ENCODE peak calls at places on chromosomes 16 and 17, in nine cellular contexts. V is kidney, C is PC-3, Y is activated T-cell treated with anti-CD3 and anti-CD28 coated beads for 1 hour, R is smooth muscle cell of the brain vasculature, N is GM04503, E is AG08395, S is progenitor cell of endocrine pancreas, D is HEK293T. G is an unnamed sample.

GRCh38 chr16:3484328-3485096 is 10.8 kb downstream of the C16orf90 start:
- DNase-seq in V (peak; percentile 58), C (no peak), Y (no peak), R (no peak), N (no peak), E (no peak), S (no peak), D (no peak), G (no peak)

GRCh38 chr17:81870155-81870977 is 771 bp downstream of the ARHGDIA start:
- DNase-seq in V (no peak), C (peak; percentile 38), Y (no peak), R (no peak), N (no peak), E (no peak), S (no peak), D (no peak), G (peak; percentile 67)

GRCh38 chr16:15770512-15770911 is 86.3 kb downstream of the MYH11 start:
- DNase-seq in V (no peak), C (no peak), Y (no peak), R (no peak), N (no peak), E (peak; percentile 69), S (no peak), D (no peak), G (peak; percentile 74)

GRCh38 chr16:27781195-27781524 is 231.2 kb downstream of the KATNIP start:
- DNase-seq in V (no peak), C (no peak), Y (no peak), R (no peak), N (no peak), E (peak; percentile 39), S (no peak), D (no peak), G (peak; percentile 57)

GRCh38 chr17:45265823-45266222 is 3.9 kb upstream of the SPATA32 start:
- DNase-seq in V (no peak), C (peak; percentile 61), Y (no peak), R (no peak), N (peak; percentile 89), E (peak; percentile 94), S (no peak), D (no peak), G (peak; percentile 86)

GRCh38 chr17:42055003-42055402 is 4.6 kb upstream of the C17orf113 start:
- DNase-seq in V (no peak), C (no peak), Y (no peak), R (no peak), N (no peak), E (no peak), S (no peak), D (no peak), G (no peak)

GRCh38 chr17:6254036-6254435 is 180.9 kb downstream of the AIPL1 start:
- DNase-seq in V (no peak), C (peak; percentile 67), Y (no peak), R (no peak), N (no peak), E (no peak), S (no peak), D (no peak), G (no peak)

GRCh38 chr16:51762081-51762995 is 611.3 kb upstream of the SALL1 start:
- DNase-seq in V (peak; percentile 91), C (peak; percentile 63), Y (peak; percentile 2), R (peak; percentile 53), N (peak; percentile 13), E (peak; percentile 79), S (peak; percentile 75), D (peak; percentile 77), G (peak; percentile 91)

GRCh38 chr17:72715906-72716572 is 376.4 kb downstream of the SLC39A11 start:
- DNase-seq in V (no peak), C (peak; percentile 99), Y (no peak), R (peak; percentile 68), N (peak; percentile 92), E (peak; percentile 95), S (no peak), D (no peak), G (peak; percentile 88)

GRCh38 chr17:33968350-33969044 is 286.6 kb upstream of the CCL2 start:
- DNase-seq in V (no peak), C (no peak), Y (no peak), R (no peak), N (no peak), E (peak; percentile 7), S (no peak), D (no peak), G (no peak)

GRCh38 chr16:24834459-24835335 is 11.1 kb upstream of the SLC5A11 start:
- DNase-seq in V (no peak), C (peak; percentile 63), Y (no peak), R (no peak), N (no peak), E (peak; percentile 61), S (no peak), D (peak; percentile 47), G (peak; percentile 73)

GRCh38 chr17:76196675-76197074 is 43.6 kb downstream of the RNF157 start:
- DNase-seq in V (no peak), C (no peak), Y (no peak), R (no peak), N (no peak), E (peak; percentile 17), S (no peak), D (no peak), G (peak; percentile 52)

GRCh38 chr17:45225964-45226530 is 4.4 kb downstream of the FMNL1 start:
- DNase-seq in V (peak; percentile 93), C (no peak), Y (peak; percentile 90), R (no peak), N (no peak), E (no peak), S (no peak), D (no peak), G (no peak)

GRCh38 chr16:5070431-5071186 is 1.0 kb upstream of the ALG1 start:
- DNase-seq in V (no peak), C (no peak), Y (no peak), R (no peak), N (no peak), E (no peak), S (no peak), D (no peak), G (no peak)

GRCh38 chr16:83994703-83995102 is 26.7 kb downstream of the NECAB2 start:
- DNase-seq in V (no peak), C (no peak), Y (no peak), R (no peak), N (no peak), E (no peak), S (no peak), D (no peak), G (no peak)

GRCh38 chr16:19294156-19294649 is 8.7 kb downstream of the CLEC19A start:
- DNase-seq in V (no peak), C (no peak), Y (no peak), R (no peak), N (no peak), E (no peak), S (no peak), D (no peak), G (no peak)

GRCh38 chr16:23952128-23953041 is 116.6 kb downstream of the PRKCB start:
- DNase-seq in V (no peak), C (no peak), Y (no peak), R (no peak), N (no peak), E (no peak), S (no peak), D (no peak), G (no peak)

GRCh38 chr17:18257747-18258355 is 687 bp downstream of the FLII start:
- DNase-seq in V (peak; percentile 92), C (peak; percentile 79), Y (peak; percentile 45), R (no peak), N (peak; percentile 45), E (peak; percentile 91), S (peak; percentile 41), D (peak; percentile 51), G (peak; percentile 95)

GRCh38 chr16:8552487-8553221 is 37.7 kb downstream of the TMEM114 start:
- DNase-seq in V (no peak), C (no peak), Y (no peak), R (no peak), N (no peak), E (no peak), S (no peak), D (no peak), G (no peak)

GRCh38 chr16:89842471-89843408 is 14.5 kb downstream of the SPIRE2 start:
- DNase-seq in V (no peak), C (peak; percentile 63), Y (no peak), R (no peak), N (peak; percentile 37), E (peak; percentile 57), S (no peak), D (no peak), G (peak; percentile 48)

GRCh38 chr17:41360291-41360995 is 9.2 kb downstream of the KRT33B start:
- DNase-seq in V (no peak), C (peak; percentile 80), Y (no peak), R (no peak), N (no peak), E (peak; percentile 48), S (no peak), D (no peak), G (peak; percentile 28)

GRCh38 chr17:29914819-29915537 is 15.1 kb downstream of the SSH2 start:
- DNase-seq in V (no peak), C (no peak), Y (no peak), R (no peak), N (no peak), E (no peak), S (no peak), D (no peak), G (no peak)

GRCh38 chr16:81318711-81319110 is 3.9 kb downstream of the GAN start:
- DNase-seq in V (no peak), C (no peak), Y (no peak), R (no peak), N (no peak), E (no peak), S (no peak), D (peak; percentile 15), G (no peak)

GRCh38 chr17:58960068-58960467 is 146.6 kb downstream of the TRIM37 start:
- DNase-seq in V (no peak), C (peak; percentile 87), Y (no peak), R (peak; percentile 21), N (peak; percentile 38), E (peak; percentile 56), S (no peak), D (peak; percentile 19), G (peak; percentile 42)

G was measured in GM03348.